ENCODE peak calls at places on chromosomes 13 and 19, in six cellular contexts. One of them, this sample, is unnamed.
A peak's percentile ranks its signal among the peaks of the same experiment; 100 is the strongest.

GRCh38 chr19:12703056-12703455 is 6.6 kb upstream of the FBXW9 start:
- DNase-seq in ovary: no peak
- DNase-seq in body of pancreas: no peak
- DNase-seq in K562: peak; percentile 77
- DNase-seq in breast epithelium: no peak
- DNase-seq in stomach: no peak
- DNase-seq in this sample: peak; percentile 66

GRCh38 chr13:87678353-87678752 is 7.2 kb downstream of the SLITRK5 start:
- DNase-seq in ovary: no peak
- DNase-seq in stomach: no peak
- DNase-seq in breast epithelium: no peak
- DNase-seq in K562: no peak
- DNase-seq in body of pancreas: no peak
- DNase-seq in this sample: no peak

GRCh38 chr13:38697628-38698333 is 10.9 kb downstream of the FREM2 start:
- DNase-seq in breast epithelium: no peak
- DNase-seq in stomach: no peak
- DNase-seq in K562: no peak
- DNase-seq in body of pancreas: no peak
- DNase-seq in ovary: no peak
- DNase-seq in this sample: no peak

GRCh38 chr13:101211261-101211660 is 205.0 kb downstream of the NALCN start:
- DNase-seq in ovary: no peak
- DNase-seq in body of pancreas: no peak
- DNase-seq in K562: no peak
- DNase-seq in stomach: no peak
- DNase-seq in breast epithelium: no peak
- DNase-seq in this sample: no peak

GRCh38 chr13:27339299-27339698 is 68.7 kb downstream of the RASL11A start:
- DNase-seq in body of pancreas: peak; percentile 33
- DNase-seq in K562: peak; percentile 61
- DNase-seq in breast epithelium: no peak
- DNase-seq in ovary: no peak
- DNase-seq in stomach: peak; percentile 39
- DNase-seq in this sample: peak; percentile 68

GRCh38 chr19:33424181-33424580 is 50.7 kb downstream of the CEBPG start:
- DNase-seq in body of pancreas: no peak
- DNase-seq in ovary: no peak
- DNase-seq in stomach: no peak
- DNase-seq in breast epithelium: no peak
- DNase-seq in K562: no peak
- DNase-seq in this sample: no peak

GRCh38 chr19:33207903-33208302 is 13.8 kb downstream of the LRP3 start:
- DNase-seq in breast epithelium: no peak
- DNase-seq in body of pancreas: no peak
- DNase-seq in stomach: no peak
- DNase-seq in K562: no peak
- DNase-seq in ovary: no peak
- DNase-seq in this sample: no peak

GRCh38 chr13:68713394-68713793 is 1394.2 kb upstream of the ATXN8OS start:
- DNase-seq in body of pancreas: no peak
- DNase-seq in K562: no peak
- DNase-seq in breast epithelium: no peak
- DNase-seq in ovary: no peak
- DNase-seq in stomach: no peak
- DNase-seq in this sample: no peak

GRCh38 chr19:17867087-17867486 is 4.7 kb upstream of the SLC5A5 start:
- DNase-seq in K562: no peak
- DNase-seq in body of pancreas: no peak
- DNase-seq in stomach: peak; percentile 43
- DNase-seq in ovary: no peak
- DNase-seq in breast epithelium: no peak
- DNase-seq in this sample: no peak

GRCh38 chr13:74550039-74550438 is 415.8 kb upstream of the KLF12 start:
- DNase-seq in body of pancreas: no peak
- DNase-seq in breast epithelium: no peak
- DNase-seq in K562: no peak
- DNase-seq in stomach: no peak
- DNase-seq in ovary: no peak
- DNase-seq in this sample: no peak

GRCh38 chr19:48190288-48191284 is 20.1 kb downstream of the ZSWIM9 start:
- DNase-seq in breast epithelium: no peak
- DNase-seq in K562: peak; percentile 84
- DNase-seq in stomach: peak; percentile 61
- DNase-seq in body of pancreas: peak; percentile 44
- DNase-seq in ovary: no peak
- DNase-seq in this sample: peak; percentile 53

GRCh38 chr19:16336571-16336970 is 11.9 kb downstream of the KLF2 start:
- DNase-seq in stomach: no peak
- DNase-seq in breast epithelium: no peak
- DNase-seq in body of pancreas: no peak
- DNase-seq in K562: no peak
- DNase-seq in ovary: no peak
- DNase-seq in this sample: no peak

GRCh38 chr13:101626925-101627555 is 174.6 kb downstream of the ITGBL1 start:
- DNase-seq in breast epithelium: no peak
- DNase-seq in ovary: no peak
- DNase-seq in body of pancreas: no peak
- DNase-seq in stomach: no peak
- DNase-seq in K562: no peak
- DNase-seq in this sample: peak; percentile 63

GRCh38 chr13:33459702-33460101 is 174.1 kb upstream of the STARD13 start:
- DNase-seq in stomach: no peak
- DNase-seq in breast epithelium: no peak
- DNase-seq in body of pancreas: no peak
- DNase-seq in ovary: no peak
- DNase-seq in K562: no peak
- DNase-seq in this sample: no peak

GRCh38 chr13:37646531-37646930 is 48.0 kb upstream of the POSTN start:
- DNase-seq in K562: no peak
- DNase-seq in body of pancreas: no peak
- DNase-seq in stomach: no peak
- DNase-seq in breast epithelium: no peak
- DNase-seq in ovary: no peak
- DNase-seq in this sample: no peak

GRCh38 chr13:99495478-99496321 is 5.6 kb upstream of the TM9SF2 start:
- DNase-seq in breast epithelium: no peak
- DNase-seq in ovary: no peak
- DNase-seq in stomach: no peak
- DNase-seq in K562: no peak
- DNase-seq in body of pancreas: no peak
- DNase-seq in this sample: no peak

GRCh38 chr13:88051746-88052482 is 380.7 kb downstream of the SLITRK5 start:
- DNase-seq in body of pancreas: no peak
- DNase-seq in ovary: no peak
- DNase-seq in stomach: no peak
- DNase-seq in breast epithelium: no peak
- DNase-seq in K562: no peak
- DNase-seq in this sample: no peak

GRCh38 chr19:55179570-55180484 is at the start of gene SYT5:
- DNase-seq in breast epithelium: no peak
- DNase-seq in K562: peak; percentile 76
- DNase-seq in ovary: peak; percentile 54
- DNase-seq in stomach: peak; percentile 40
- DNase-seq in body of pancreas: peak; percentile 57
- DNase-seq in this sample: peak; percentile 59

GRCh38 chr13:40348096-40348679 is 318.3 kb downstream of the FOXO1 start:
- DNase-seq in body of pancreas: no peak
- DNase-seq in K562: no peak
- DNase-seq in breast epithelium: no peak
- DNase-seq in ovary: no peak
- DNase-seq in stomach: no peak
- DNase-seq in this sample: no peak

GRCh38 chr19:12090807-12091206 is 26.3 kb downstream of the ZNF844 start:
- DNase-seq in ovary: peak; percentile 68
- DNase-seq in K562: peak; percentile 76
- DNase-seq in body of pancreas: peak; percentile 63
- DNase-seq in stomach: peak; percentile 60
- DNase-seq in breast epithelium: no peak
- DNase-seq in this sample: peak; percentile 82

GRCh38 chr13:42836930-42837329 is 55.5 kb downstream of the FAM216B start:
- DNase-seq in K562: no peak
- DNase-seq in breast epithelium: no peak
- DNase-seq in ovary: no peak
- DNase-seq in stomach: no peak
- DNase-seq in body of pancreas: peak; percentile 16
- DNase-seq in this sample: no peak

GRCh38 chr13:41456768-41457588 is at the start of gene RGCC:
- DNase-seq in breast epithelium: no peak
- DNase-seq in ovary: peak; percentile 45
- DNase-seq in body of pancreas: peak; percentile 59
- DNase-seq in stomach: peak; percentile 79
- DNase-seq in K562: peak; percentile 72
- DNase-seq in this sample: peak; percentile 91

GRCh38 chr13:33355470-33355869 is 69.9 kb upstream of the STARD13 start:
- DNase-seq in K562: no peak
- DNase-seq in breast epithelium: no peak
- DNase-seq in body of pancreas: no peak
- DNase-seq in ovary: no peak
- DNase-seq in stomach: no peak
- DNase-seq in this sample: no peak

GRCh38 chr13:21063031-21063430 is 1.6 kb upstream of the LATS2 start:
- DNase-seq in stomach: no peak
- DNase-seq in ovary: no peak
- DNase-seq in breast epithelium: no peak
- DNase-seq in K562: no peak
- DNase-seq in body of pancreas: no peak
- DNase-seq in this sample: no peak

GRCh38 chr19:34574704-34575103 is 93.1 kb downstream of the WTIP start:
- DNase-seq in stomach: no peak
- DNase-seq in ovary: no peak
- DNase-seq in body of pancreas: no peak
- DNase-seq in K562: peak; percentile 8
- DNase-seq in breast epithelium: no peak
- DNase-seq in this sample: no peak

GRCh38 chr19:6861683-6862286 is 25.6 kb upstream of the ADGRE1 start:
- DNase-seq in breast epithelium: no peak
- DNase-seq in stomach: no peak
- DNase-seq in body of pancreas: no peak
- DNase-seq in ovary: no peak
- DNase-seq in K562: no peak
- DNase-seq in this sample: no peak

GRCh38 chr13:35978607-35979316 is 152.4 kb downstream of the DCLK1 start:
- DNase-seq in body of pancreas: peak; percentile 36
- DNase-seq in ovary: no peak
- DNase-seq in stomach: no peak
- DNase-seq in breast epithelium: no peak
- DNase-seq in K562: peak; percentile 47
- DNase-seq in this sample: peak; percentile 72

GRCh38 chr19:18733196-18733647 is 49.7 kb downstream of the CRTC1 start:
- DNase-seq in ovary: peak; percentile 93
- DNase-seq in body of pancreas: no peak
- DNase-seq in K562: no peak
- DNase-seq in breast epithelium: no peak
- DNase-seq in stomach: peak; percentile 57
- DNase-seq in this sample: no peak

GRCh38 chr19:39540333-39540673 is 342 bp upstream of the EID2 start:
- DNase-seq in body of pancreas: no peak
- DNase-seq in stomach: no peak
- DNase-seq in ovary: no peak
- DNase-seq in breast epithelium: no peak
- DNase-seq in K562: no peak
- DNase-seq in this sample: no peak

DNA sequence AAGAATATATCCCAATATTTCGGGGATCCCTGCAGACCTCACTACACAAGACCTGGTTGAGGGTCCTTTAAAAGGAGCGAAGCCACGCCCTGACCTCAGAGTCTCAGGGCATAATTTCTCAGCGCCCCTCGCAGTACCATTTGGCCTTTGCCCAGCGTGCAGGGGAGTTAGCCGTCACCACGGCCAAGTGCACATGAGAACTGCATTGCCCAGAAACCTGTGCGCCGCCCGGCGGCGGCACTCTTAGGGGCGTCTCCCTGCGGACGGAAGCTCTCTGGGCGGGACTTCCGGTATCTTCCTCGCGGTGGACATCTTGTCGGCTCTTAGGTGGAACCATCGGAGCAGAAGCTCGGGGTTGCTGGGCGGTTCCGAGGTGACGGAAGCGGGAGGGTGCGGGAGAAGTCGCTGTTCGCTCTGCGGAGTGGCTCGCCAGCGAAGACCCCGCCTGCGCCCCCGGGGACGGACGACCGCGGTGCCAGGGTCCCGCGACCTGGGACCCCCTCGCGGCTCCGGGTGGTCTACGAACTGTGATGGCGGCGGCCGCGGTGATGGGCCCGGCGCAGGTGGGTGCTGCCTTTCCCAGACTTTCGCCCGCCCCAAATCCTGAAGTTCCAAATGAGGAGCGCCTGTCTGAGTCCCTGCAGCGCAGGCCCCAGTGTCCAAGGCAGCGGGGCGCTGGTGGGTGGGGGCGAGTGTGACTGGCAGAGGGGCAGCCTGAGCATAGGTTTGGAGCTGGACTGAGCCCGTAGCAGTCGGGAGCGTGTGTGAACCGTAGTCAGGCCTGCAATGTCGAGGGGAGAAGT is at the start of gene ZNF134:
- DNase-seq in K562: peak; percentile 94
- DNase-seq in ovary: peak; percentile 91
- DNase-seq in breast epithelium: peak; percentile 88
- DNase-seq in stomach: peak; percentile 93
- DNase-seq in body of pancreas: peak; percentile 90
- DNase-seq in this sample: peak; percentile 95
- TF ChIP-seq POLR2A in K562: peak; percentile 74
- TF ChIP-seq POLR2A in ovary: no peak
- TF ChIP-seq POLR2A in breast epithelium: no peak
- TF ChIP-seq POLR2A in stomach: no peak
- TF ChIP-seq POLR2A in body of pancreas: no peak
- TF ChIP-seq POLR2A in this sample: peak; percentile 58

GRCh38 chr13:44380404-44381165 is 7.0 kb downstream of the SERP2 start:
- DNase-seq in ovary: no peak
- DNase-seq in breast epithelium: no peak
- DNase-seq in stomach: no peak
- DNase-seq in body of pancreas: no peak
- DNase-seq in K562: no peak
- DNase-seq in this sample: no peak
- TF ChIP-seq POLR2A in ovary: no peak
- TF ChIP-seq POLR2A in breast epithelium: no peak
- TF ChIP-seq POLR2A in stomach: no peak
- TF ChIP-seq POLR2A in body of pancreas: no peak
- TF ChIP-seq POLR2A in K562: no peak
- TF ChIP-seq POLR2A in this sample: no peak

GRCh38 chr19:8209111-8209964 is at the start of gene CERS4:
- DNase-seq in K562: peak; percentile 73
- DNase-seq in breast epithelium: peak; percentile 76
- DNase-seq in ovary: peak; percentile 88
- DNase-seq in stomach: peak; percentile 81
- DNase-seq in body of pancreas: peak; percentile 86
- DNase-seq in this sample: no peak
- TF ChIP-seq POLR2A in K562: no peak
- TF ChIP-seq POLR2A in breast epithelium: no peak
- TF ChIP-seq POLR2A in ovary: no peak
- TF ChIP-seq POLR2A in stomach: no peak
- TF ChIP-seq POLR2A in body of pancreas: peak; percentile 57
- TF ChIP-seq POLR2A in this sample: no peak

DNA sequence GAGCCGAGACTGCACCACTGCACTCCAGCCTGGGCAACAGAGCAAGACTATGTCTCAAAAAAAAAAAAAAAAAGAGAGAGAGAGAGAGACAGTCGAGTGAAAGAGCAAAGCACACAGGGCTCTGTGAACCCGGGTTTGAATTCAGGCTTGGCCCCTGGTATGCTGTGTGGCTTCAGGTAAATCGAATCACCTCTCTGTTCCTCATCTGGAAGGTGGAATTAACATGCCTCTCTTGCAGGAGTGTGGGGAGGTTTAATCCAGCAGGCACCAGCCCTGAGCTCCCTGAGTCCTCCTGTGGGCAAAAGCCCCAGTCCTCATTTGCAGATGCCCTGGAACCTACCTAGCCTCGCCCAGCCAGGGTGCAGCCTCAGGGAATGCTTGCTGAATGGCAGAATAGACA is 4.7 kb upstream of the ZNRF4 start:
- DNase-seq in body of pancreas: no peak
- DNase-seq in breast epithelium: no peak
- DNase-seq in stomach: no peak
- DNase-seq in ovary: no peak
- DNase-seq in K562: no peak
- DNase-seq in this sample: no peak
- TF ChIP-seq POLR2A in body of pancreas: no peak
- TF ChIP-seq POLR2A in breast epithelium: no peak
- TF ChIP-seq POLR2A in stomach: no peak
- TF ChIP-seq POLR2A in ovary: no peak
- TF ChIP-seq POLR2A in K562: no peak
- TF ChIP-seq POLR2A in this sample: no peak

This sample was measured in erythroblast.